ENCODE peak calls at places on chromosomes 3 and 15, in five cellular contexts. One of them, this sample, is unnamed.

GRCh38 chr15:79282371-79283251 is at the start of gene ANKRD34C:
- DNase-seq in fibroblast of lung: no peak
- DNase-seq in fibroblast of the aortic adventitia: no peak
- DNase-seq in body of pancreas: no peak
- DNase-seq in endothelial cell of umbilical vein: no peak
- DNase-seq in this sample: no peak

GRCh38 chr3:124363451-124363850 is 366.8 kb upstream of the UMPS start:
- DNase-seq in fibroblast of lung: peak
- DNase-seq in fibroblast of the aortic adventitia: peak
- DNase-seq in body of pancreas: peak
- DNase-seq in endothelial cell of umbilical vein: no peak
- DNase-seq in this sample: no peak

GRCh38 chr15:63466378-63467192 is 37.8 kb upstream of the USP3 start:
- DNase-seq in fibroblast of lung: peak
- DNase-seq in fibroblast of the aortic adventitia: peak
- DNase-seq in body of pancreas: peak
- DNase-seq in endothelial cell of umbilical vein: peak
- DNase-seq in this sample: peak

GRCh38 chr3:105616374-105616915 is 249.7 kb downstream of the ALCAM start:
- DNase-seq in fibroblast of lung: no peak
- DNase-seq in fibroblast of the aortic adventitia: no peak
- DNase-seq in body of pancreas: no peak
- DNase-seq in endothelial cell of umbilical vein: no peak
- DNase-seq in this sample: no peak

GRCh38 chr3:149339931-149340309 is 6.5 kb upstream of the TM4SF18 start:
- DNase-seq in fibroblast of lung: peak
- DNase-seq in fibroblast of the aortic adventitia: peak
- DNase-seq in body of pancreas: peak
- DNase-seq in endothelial cell of umbilical vein: peak
- DNase-seq in this sample: no peak

GRCh38 chr3:182568206-182568605 is 225.1 kb upstream of the ATP11B start:
- DNase-seq in fibroblast of lung: peak
- DNase-seq in fibroblast of the aortic adventitia: no peak
- DNase-seq in body of pancreas: no peak
- DNase-seq in endothelial cell of umbilical vein: no peak
- DNase-seq in this sample: no peak

GRCh38 chr15:85750319-85750806 is 44.4 kb downstream of the KLHL25 start:
- DNase-seq in fibroblast of lung: peak
- DNase-seq in fibroblast of the aortic adventitia: peak
- DNase-seq in body of pancreas: peak
- DNase-seq in endothelial cell of umbilical vein: no peak
- DNase-seq in this sample: no peak

GRCh38 chr3:36729204-36730056 is 34.9 kb downstream of the DCLK3 start:
- DNase-seq in fibroblast of lung: peak
- DNase-seq in fibroblast of the aortic adventitia: peak
- DNase-seq in body of pancreas: no peak
- DNase-seq in endothelial cell of umbilical vein: peak
- DNase-seq in this sample: peak

DNA sequence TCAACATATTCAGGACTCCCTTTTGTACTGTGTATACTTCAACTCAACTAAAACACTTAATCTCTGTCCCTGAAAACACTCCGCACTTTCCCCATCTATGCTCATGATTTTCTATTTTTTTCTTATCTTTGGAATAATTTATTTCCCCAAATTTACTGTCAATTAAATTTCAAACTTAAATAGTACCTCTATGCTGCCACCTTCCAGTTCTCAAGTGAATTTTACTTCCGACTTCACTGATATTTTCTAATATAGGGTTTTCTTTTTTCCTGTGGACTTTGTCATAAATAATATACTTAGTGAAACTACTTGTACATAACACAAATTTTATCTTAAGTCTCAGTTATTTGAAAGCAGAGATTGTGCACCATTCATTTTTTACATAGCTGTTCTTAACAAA is 1303.3 kb downstream of the OTOL1 start:
- DNase-seq in fibroblast of lung: no peak
- DNase-seq in fibroblast of the aortic adventitia: peak
- DNase-seq in body of pancreas: no peak
- DNase-seq in endothelial cell of umbilical vein: no peak
- DNase-seq in this sample: no peak
- TF ChIP-seq CTCF in fibroblast of lung: no peak
- TF ChIP-seq CTCF in fibroblast of the aortic adventitia: no peak
- TF ChIP-seq CTCF in body of pancreas: no peak
- TF ChIP-seq CTCF in endothelial cell of umbilical vein: no peak
- TF ChIP-seq CTCF in this sample: no peak

GRCh38 chr15:94845391-94845718 is 614.0 kb downstream of the MCTP2 start:
- DNase-seq in fibroblast of lung: no peak
- DNase-seq in fibroblast of the aortic adventitia: no peak
- DNase-seq in body of pancreas: no peak
- DNase-seq in endothelial cell of umbilical vein: no peak
- DNase-seq in this sample: no peak
- TF ChIP-seq CTCF in fibroblast of lung: no peak
- TF ChIP-seq CTCF in fibroblast of the aortic adventitia: no peak
- TF ChIP-seq CTCF in body of pancreas: no peak
- TF ChIP-seq CTCF in endothelial cell of umbilical vein: no peak
- TF ChIP-seq CTCF in this sample: no peak

GRCh38 chr3:117059990-117060338 is 350.4 kb downstream of the TUSC7 start:
- DNase-seq in fibroblast of lung: no peak
- DNase-seq in fibroblast of the aortic adventitia: no peak
- DNase-seq in body of pancreas: peak
- DNase-seq in endothelial cell of umbilical vein: no peak
- DNase-seq in this sample: no peak

GRCh38 chr3:117063910-117064309 is 354.3 kb downstream of the TUSC7 start:
- DNase-seq in fibroblast of lung: peak
- DNase-seq in fibroblast of the aortic adventitia: peak
- DNase-seq in body of pancreas: no peak
- DNase-seq in endothelial cell of umbilical vein: no peak
- DNase-seq in this sample: no peak

GRCh38 chr3:117054551-117054950 is 345.0 kb downstream of the TUSC7 start:
- DNase-seq in fibroblast of lung: no peak
- DNase-seq in fibroblast of the aortic adventitia: no peak
- DNase-seq in body of pancreas: no peak
- DNase-seq in endothelial cell of umbilical vein: no peak
- DNase-seq in this sample: no peak

GRCh38 chr3:117059054-117059989 is 349.7 kb downstream of the TUSC7 start:
- DNase-seq in fibroblast of lung: peak
- DNase-seq in fibroblast of the aortic adventitia: peak
- DNase-seq in body of pancreas: no peak
- DNase-seq in endothelial cell of umbilical vein: peak
- DNase-seq in this sample: no peak
- TF ChIP-seq CTCF in fibroblast of lung: peak
- TF ChIP-seq CTCF in fibroblast of the aortic adventitia: peak
- TF ChIP-seq CTCF in body of pancreas: peak
- TF ChIP-seq CTCF in endothelial cell of umbilical vein: peak
- TF ChIP-seq CTCF in this sample: no peak

DNA sequence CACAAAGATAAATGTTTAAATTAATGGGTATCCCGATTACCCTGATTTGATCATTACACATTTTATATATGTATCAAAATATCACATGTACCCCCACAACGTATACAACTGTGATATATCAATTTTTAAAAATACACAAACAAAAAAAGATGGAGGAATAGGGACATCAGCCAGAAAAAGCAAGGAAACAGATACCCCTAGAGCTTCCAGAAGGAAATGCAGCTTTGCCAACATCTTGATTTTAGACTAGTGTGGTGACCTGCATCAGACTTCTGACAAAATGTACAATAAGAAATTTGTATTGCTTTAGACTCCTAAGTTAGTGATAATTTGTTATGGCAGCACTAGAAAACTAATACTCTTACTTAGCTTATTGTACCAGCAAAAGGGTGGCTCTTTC is 483.8 kb downstream of the TUSC7 start:
- DNase-seq in fibroblast of lung: no peak
- DNase-seq in fibroblast of the aortic adventitia: no peak
- DNase-seq in body of pancreas: no peak
- DNase-seq in endothelial cell of umbilical vein: no peak
- DNase-seq in this sample: no peak
- TF ChIP-seq CTCF in fibroblast of lung: no peak
- TF ChIP-seq CTCF in fibroblast of the aortic adventitia: peak
- TF ChIP-seq CTCF in body of pancreas: no peak
- TF ChIP-seq CTCF in endothelial cell of umbilical vein: no peak
- TF ChIP-seq CTCF in this sample: no peak

GRCh38 chr15:38072507-38073277 is 138.3 kb downstream of the TMCO5A start:
- DNase-seq in fibroblast of lung: peak
- DNase-seq in fibroblast of the aortic adventitia: peak
- DNase-seq in body of pancreas: peak
- DNase-seq in endothelial cell of umbilical vein: peak
- DNase-seq in this sample: peak
- TF ChIP-seq CTCF in fibroblast of lung: no peak
- TF ChIP-seq CTCF in fibroblast of the aortic adventitia: peak
- TF ChIP-seq CTCF in body of pancreas: no peak
- TF ChIP-seq CTCF in endothelial cell of umbilical vein: no peak
- TF ChIP-seq CTCF in this sample: no peak

GRCh38 chr3:45021524-45021923 is 4.6 kb upstream of the CLEC3B start:
- DNase-seq in fibroblast of lung: no peak
- DNase-seq in fibroblast of the aortic adventitia: peak
- DNase-seq in body of pancreas: no peak
- DNase-seq in endothelial cell of umbilical vein: no peak
- DNase-seq in this sample: no peak
- TF ChIP-seq CTCF in fibroblast of lung: no peak
- TF ChIP-seq CTCF in fibroblast of the aortic adventitia: no peak
- TF ChIP-seq CTCF in body of pancreas: no peak
- TF ChIP-seq CTCF in endothelial cell of umbilical vein: no peak
- TF ChIP-seq CTCF in this sample: no peak

GRCh38 chr15:40439461-40440299 is 1.1 kb upstream of the BAHD1 start:
- DNase-seq in fibroblast of lung: peak
- DNase-seq in fibroblast of the aortic adventitia: peak
- DNase-seq in body of pancreas: peak
- DNase-seq in endothelial cell of umbilical vein: peak
- DNase-seq in this sample: peak

GRCh38 chr15:40443255-40443654 is 2.5 kb downstream of the BAHD1 start:
- DNase-seq in fibroblast of lung: no peak
- DNase-seq in fibroblast of the aortic adventitia: no peak
- DNase-seq in body of pancreas: no peak
- DNase-seq in endothelial cell of umbilical vein: no peak
- DNase-seq in this sample: no peak

GRCh38 chr15:40441736-40442531 is 1.2 kb downstream of the BAHD1 start:
- DNase-seq in fibroblast of lung: no peak
- DNase-seq in fibroblast of the aortic adventitia: no peak
- DNase-seq in body of pancreas: peak
- DNase-seq in endothelial cell of umbilical vein: peak
- DNase-seq in this sample: peak

GRCh38 chr15:40440300-40441011 is at the start of gene BAHD1:
- DNase-seq in fibroblast of lung: peak
- DNase-seq in fibroblast of the aortic adventitia: peak
- DNase-seq in body of pancreas: peak
- DNase-seq in endothelial cell of umbilical vein: peak
- DNase-seq in this sample: peak

GRCh38 chr15:40441012-40441735 is 421 bp downstream of the BAHD1 start:
- DNase-seq in fibroblast of lung: no peak
- DNase-seq in fibroblast of the aortic adventitia: no peak
- DNase-seq in body of pancreas: no peak
- DNase-seq in endothelial cell of umbilical vein: peak
- DNase-seq in this sample: no peak
- TF ChIP-seq CTCF in fibroblast of lung: no peak
- TF ChIP-seq CTCF in fibroblast of the aortic adventitia: peak
- TF ChIP-seq CTCF in body of pancreas: no peak
- TF ChIP-seq CTCF in endothelial cell of umbilical vein: no peak
- TF ChIP-seq CTCF in this sample: no peak

GRCh38 chr3:195263925-195264575 is 6.9 kb downstream of the XXYLT1 start:
- DNase-seq in fibroblast of lung: no peak
- DNase-seq in fibroblast of the aortic adventitia: no peak
- DNase-seq in body of pancreas: no peak
- DNase-seq in endothelial cell of umbilical vein: no peak
- DNase-seq in this sample: no peak
- TF ChIP-seq CTCF in fibroblast of lung: no peak
- TF ChIP-seq CTCF in fibroblast of the aortic adventitia: no peak
- TF ChIP-seq CTCF in body of pancreas: no peak
- TF ChIP-seq CTCF in endothelial cell of umbilical vein: no peak
- TF ChIP-seq CTCF in this sample: no peak

GRCh38 chr3:138263104-138263503 is 66.5 kb downstream of the NME9 start:
- DNase-seq in fibroblast of lung: no peak
- DNase-seq in fibroblast of the aortic adventitia: no peak
- DNase-seq in body of pancreas: no peak
- DNase-seq in endothelial cell of umbilical vein: no peak
- DNase-seq in this sample: no peak
- TF ChIP-seq CTCF in fibroblast of lung: no peak
- TF ChIP-seq CTCF in fibroblast of the aortic adventitia: no peak
- TF ChIP-seq CTCF in body of pancreas: no peak
- TF ChIP-seq CTCF in endothelial cell of umbilical vein: no peak
- TF ChIP-seq CTCF in this sample: no peak

DNA sequence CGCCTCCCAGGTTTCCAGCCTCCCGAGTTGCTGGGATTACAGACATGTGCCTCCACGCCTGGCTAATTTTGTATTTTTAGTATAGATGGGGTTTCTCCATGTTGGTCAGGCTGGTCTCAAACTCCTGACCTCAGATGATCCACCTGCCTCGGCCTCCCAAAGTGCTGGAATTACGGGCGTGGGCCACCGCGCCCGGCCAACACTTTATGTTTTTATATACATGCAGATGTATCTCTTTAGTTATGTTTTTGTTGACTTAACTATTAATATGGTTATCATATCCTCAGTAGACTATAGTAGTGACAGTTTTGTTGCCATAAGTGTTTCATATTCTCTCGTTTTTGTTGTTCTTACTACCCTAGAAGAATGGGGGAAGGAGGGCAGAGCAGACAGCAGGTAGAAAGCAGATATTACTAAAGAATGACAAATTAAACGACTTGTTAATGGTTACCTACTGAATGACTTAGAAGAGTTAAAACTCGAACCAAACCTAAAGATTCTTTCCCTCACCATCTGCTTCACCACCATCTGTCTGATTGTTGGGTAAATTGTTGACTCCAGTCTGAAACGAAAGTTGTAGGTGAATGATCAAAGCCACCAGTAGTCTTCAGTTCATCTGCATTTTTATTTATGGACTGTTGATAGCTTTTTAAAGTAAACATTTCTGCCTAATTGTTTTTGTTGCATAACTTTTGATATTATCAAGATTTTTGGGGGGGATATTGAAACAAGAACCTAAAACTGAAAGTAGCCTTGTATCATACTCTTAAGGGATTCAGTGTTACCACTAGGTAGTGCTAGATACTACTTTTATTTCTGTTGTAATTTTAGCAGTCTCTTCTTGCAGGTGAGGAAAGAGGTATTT is 89.3 kb downstream of the RASA2 start:
- DNase-seq in fibroblast of lung: peak
- DNase-seq in fibroblast of the aortic adventitia: peak
- DNase-seq in body of pancreas: no peak
- DNase-seq in endothelial cell of umbilical vein: peak
- DNase-seq in this sample: peak
- TF ChIP-seq CTCF in fibroblast of lung: no peak
- TF ChIP-seq CTCF in fibroblast of the aortic adventitia: peak
- TF ChIP-seq CTCF in body of pancreas: peak
- TF ChIP-seq CTCF in endothelial cell of umbilical vein: peak
- TF ChIP-seq CTCF in this sample: peak